ENCODE peak calls at places on chromosome 18, in eight cellular contexts. U, C, I, J, L, X, R and B are unnamed samples.

GRCh38 chr18:77140439-77141109 is 8.0 kb upstream of the MBP start:
- DNase-seq in I (no peak), U (peak), X (no peak), R (no peak), J (no peak), C (no peak), L (no peak), B (no peak)

GRCh38 chr18:68229351-68229750 is 485.6 kb downstream of the TMX3 start:
- DNase-seq in J (no peak), L (no peak), U (no peak), R (no peak), X (no peak), I (no peak), C (no peak), B (no peak)

GRCh38 chr18:57075716-57076400 is 71.0 kb upstream of the BOD1L2 start:
- DNase-seq in U (no peak), J (no peak), X (no peak), L (no peak), C (no peak), I (peak), R (no peak), B (no peak)

GRCh38 chr18:23580677-23581367 is 5.5 kb downstream of the NPC1 start:
- DNase-seq in R (peak), X (peak), I (no peak), U (no peak), L (no peak), C (peak), J (no peak), B (no peak)

GRCh38 chr18:49207373-49207772 is 253.1 kb downstream of the DYM start:
- DNase-seq in J (peak), L (peak), U (no peak), X (peak), I (no peak), C (peak), R (no peak), B (peak)

GRCh38 chr18:43571078-43571689 is 293.9 kb upstream of the SYT4 start:
- DNase-seq in R (peak), L (no peak), X (peak), C (peak), I (peak), U (no peak), J (peak), B (no peak)

GRCh38 chr18:30280861-30281470 is 761.6 kb downstream of the DSC3 start:
- DNase-seq in U (no peak), X (peak), I (peak), L (peak), R (peak), J (peak), C (peak), B (peak)

GRCh38 chr18:77177009-77177408 is 44.4 kb upstream of the MBP start:
- DNase-seq in I (no peak), R (peak), X (peak), C (peak), L (no peak), J (peak), U (no peak), B (peak)

GRCh38 chr18:50231621-50232020 is 34.7 kb downstream of the CFAP53 start:
- DNase-seq in X (peak), I (peak), R (no peak), C (no peak), L (no peak), J (peak), U (no peak), B (peak)

GRCh38 chr18:62876828-62877227 is 161.5 kb downstream of the PHLPP1 start:
- DNase-seq in U (no peak), I (no peak), R (no peak), C (peak), X (no peak), L (no peak), J (no peak), B (no peak)

GRCh38 chr18:42339324-42339723 is 384.3 kb downstream of the PIK3C3 start:
- DNase-seq in X (no peak), C (no peak), R (no peak), I (no peak), J (peak), L (no peak), U (no peak), B (peak)

GRCh38 chr18:7237670-7238272 is 6.9 kb downstream of the LRRC30 start:
- DNase-seq in R (no peak), I (no peak), X (no peak), C (no peak), L (no peak), J (no peak), U (no peak), B (no peak)

GRCh38 chr18:39455300-39455699 is 1889.7 kb upstream of the CELF4 start:
- DNase-seq in I (no peak), C (peak), J (peak), U (no peak), X (peak), L (no peak), R (peak), B (peak)

GRCh38 chr18:70234667-70235459 is 29.4 kb upstream of the RTTN start:
- DNase-seq in R (peak), U (peak), X (peak), C (no peak), J (no peak), L (no peak), I (no peak), B (no peak)

GRCh38 chr18:28212060-28212459 is 35.1 kb upstream of the CDH2 start:
- DNase-seq in U (no peak), I (no peak), R (no peak), L (no peak), X (no peak), C (no peak), J (no peak), B (no peak)

GRCh38 chr18:54203914-54204313 is 20.6 kb downstream of the MBD2 start:
- DNase-seq in C (no peak), R (no peak), L (no peak), I (no peak), U (no peak), X (no peak), J (no peak), B (no peak)

GRCh38 chr18:80065705-80066104 is 31.5 kb downstream of the RBFA start:
- DNase-seq in X (no peak), C (no peak), J (no peak), U (no peak), L (no peak), I (no peak), R (no peak), B (no peak)

GRCh38 chr18:25305584-25305983 is 46.4 kb downstream of the ZNF521 start:
- DNase-seq in U (no peak), C (peak), R (no peak), X (peak), L (no peak), J (no peak), I (no peak), B (no peak)

GRCh38 chr18:47772374-47773248 is 157.8 kb downstream of the SMAD2 start:
- DNase-seq in L (peak), J (peak), U (peak), X (peak), I (peak), C (peak), R (peak), B (peak)

GRCh38 chr18:25166113-25166512 is 185.9 kb downstream of the ZNF521 start:
- DNase-seq in J (no peak), L (no peak), I (no peak), R (no peak), X (no peak), C (no peak), U (no peak), B (no peak)

GRCh38 chr18:8536922-8537321 is 72.3 kb upstream of the RAB12 start:
- DNase-seq in X (no peak), L (no peak), I (no peak), C (no peak), U (no peak), R (no peak), J (no peak), B (no peak)

GRCh38 chr18:50665015-50665414 is 105.1 kb downstream of the MAPK4 start:
- DNase-seq in I (peak), X (no peak), R (no peak), U (no peak), J (no peak), L (no peak), C (no peak), B (no peak)

GRCh38 chr18:35386600-35387366 is 9.6 kb upstream of the ZNF396 start:
- DNase-seq in X (peak), C (peak), R (peak), J (peak), I (peak), L (peak), U (peak), B (peak)

GRCh38 chr18:39835303-39836030 is 2119.6 kb upstream of the PIK3C3 start:
- DNase-seq in U (no peak), J (no peak), R (no peak), L (no peak), X (peak), C (peak), I (no peak), B (no peak)

GRCh38 chr18:75612491-75612890 is 185.0 kb upstream of the SMIM21 start:
- DNase-seq in X (no peak), I (no peak), J (no peak), C (no peak), R (no peak), U (no peak), L (no peak), B (no peak)

GRCh38 chr18:2971741-2972552 is 41.0 kb downstream of the LPIN2 start:
- DNase-seq in X (peak), I (no peak), R (peak), L (no peak), U (no peak), J (peak), C (no peak), B (no peak)

DNA sequence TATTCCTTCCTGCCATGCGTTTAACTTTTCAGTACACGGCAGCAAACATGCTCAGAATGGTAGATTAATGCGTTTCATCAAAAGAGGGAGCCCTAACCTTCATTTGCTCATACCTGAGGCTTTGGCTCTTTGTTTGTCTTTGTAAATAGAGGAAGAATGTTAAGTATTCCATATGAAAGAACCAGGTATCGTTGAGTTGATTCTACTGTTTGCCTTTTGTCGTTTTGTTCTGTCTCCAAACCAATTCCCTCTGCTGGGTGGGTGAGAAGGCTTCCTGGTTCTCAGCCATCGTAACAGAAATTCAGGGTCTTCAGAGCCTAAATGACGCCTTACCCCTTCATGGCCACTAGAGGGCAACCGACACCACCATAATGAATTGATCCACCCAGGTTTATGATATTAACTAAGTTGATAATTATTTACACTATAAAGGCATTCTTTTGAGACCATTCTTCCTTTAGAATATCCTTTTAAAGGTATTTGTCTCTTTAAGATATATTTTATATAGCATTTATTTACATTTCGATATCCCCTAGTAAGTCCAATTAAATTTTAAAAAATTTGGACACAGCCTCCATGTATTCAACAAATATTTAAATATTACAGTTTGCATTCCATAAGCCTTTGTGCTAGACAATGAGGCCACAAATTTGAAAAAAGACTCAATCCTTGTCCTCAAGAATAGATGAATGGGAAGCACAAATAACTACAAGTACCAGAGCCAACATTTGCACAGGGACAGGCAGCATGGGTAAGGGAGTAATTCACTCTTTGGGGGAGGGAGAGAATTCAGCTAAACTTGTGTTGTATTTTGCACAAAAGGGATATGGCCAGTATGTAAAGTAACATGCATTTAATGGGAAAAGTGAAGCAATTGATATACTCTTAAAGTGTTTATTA is 48.1 kb downstream of the TIMM21 start:
- DNase-seq in L (peak), R (peak), I (peak), J (peak), U (peak), C (peak), X (peak), B (peak)
- TF ChIP-seq CTCF in L (peak), R (peak), I (peak), J (peak), U (peak), C (peak), X (peak), B (peak)

DNA sequence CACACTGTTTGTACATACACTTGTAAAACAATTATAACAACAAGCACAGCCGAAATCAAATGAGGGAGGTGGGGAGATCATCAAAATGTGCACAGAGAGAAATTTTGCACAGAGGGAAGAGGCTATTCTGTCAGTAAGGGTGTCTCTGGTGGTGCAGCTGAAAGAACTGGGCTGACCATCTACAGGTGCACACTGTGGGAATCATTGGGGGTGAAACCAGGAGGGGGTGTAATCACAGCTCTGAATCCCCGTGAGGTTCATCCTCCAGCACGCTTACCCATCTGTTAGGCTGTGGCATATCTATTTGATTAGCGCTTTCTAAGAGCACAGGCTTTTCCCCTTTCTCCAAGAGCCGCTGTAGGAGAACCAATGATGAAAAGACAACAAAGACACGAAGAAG is 389.9 kb upstream of the CDH20 start:
- DNase-seq in X (no peak), C (no peak), R (no peak), L (no peak), I (no peak), J (no peak), U (no peak), B (no peak)
- H3K4me3 ChIP-seq in X (no peak), C (no peak), R (no peak), L (no peak), I (no peak), J (no peak), U (no peak), B (no peak)

GRCh38 chr18:5106730-5107129 is 90.3 kb downstream of the AKAIN1 start:
- DNase-seq in X (no peak), R (no peak), U (no peak), C (no peak), J (no peak), L (no peak), I (no peak), B (no peak)
- TF ChIP-seq CTCF in X (no peak), R (no peak), U (no peak), C (no peak), J (peak), L (no peak), I (peak), B (peak)

GRCh38 chr18:32588191-32588590 is 117.5 kb upstream of the GAREM1 start:
- DNase-seq in R (no peak), L (no peak), J (no peak), U (no peak), C (no peak), X (no peak), I (no peak), B (no peak)
- H3K4me3 ChIP-seq in R (no peak), L (no peak), J (no peak), U (no peak), C (no peak), X (no peak), I (no peak), B (no peak)

DNA sequence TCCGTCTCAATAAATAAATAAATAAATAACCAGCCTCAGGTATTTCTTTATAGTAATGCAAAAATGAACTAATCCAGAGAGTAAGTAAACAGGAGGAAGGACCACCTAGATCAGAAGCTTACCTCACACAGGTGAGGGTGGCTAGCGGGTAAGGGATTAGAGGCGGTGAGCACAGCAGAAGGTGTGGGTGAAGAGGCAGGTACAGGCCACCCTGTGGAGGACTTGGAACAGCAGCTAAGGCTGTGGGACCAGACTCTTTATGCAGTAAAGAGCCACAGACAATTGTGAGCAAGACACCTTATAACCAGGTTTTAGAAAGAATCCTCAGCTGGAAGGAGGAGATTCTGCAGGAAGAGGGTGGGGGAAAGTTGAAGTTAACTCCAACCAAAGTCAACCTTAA is 34.2 kb upstream of the TTR start:
- DNase-seq in J (no peak), U (no peak), X (no peak), C (no peak), I (peak), L (no peak), R (no peak), B (no peak)
- TF ChIP-seq CTCF in J (peak), U (no peak), X (no peak), C (no peak), I (peak), L (peak), R (no peak), B (no peak)